ENCODE peak calls at places on chromosomes 7 and 10, in six cellular contexts. C is GM12878, O is K562, Q is HepG2, B is upper lobe of left lung, G is A549. R is an unnamed sample.

GRCh38 chr7:47336178-47337020 is 245.5 kb downstream of the TNS3 start:
- ATAC-seq in O (no peak), G (no peak), C (no peak), B (no peak), Q (no peak), R (peak)

GRCh38 chr7:141785711-141786552 is 4.1 kb upstream of the TAS2R5 start:
- ATAC-seq in O (peak), Q (peak), C (peak), G (peak), B (peak), R (no peak)

GRCh38 chr7:526474-527034 is 6.9 kb upstream of the PDGFA start:
- ATAC-seq in O (no peak), C (no peak), Q (no peak), B (peak), G (no peak), R (no peak)

GRCh38 chr7:45076946-45077345 is 11.8 kb downstream of the NACAD start:
- ATAC-seq in G (no peak), O (no peak), B (no peak), C (no peak), Q (no peak), R (no peak)

GRCh38 chr7:542935-543789 is 23.5 kb upstream of the PDGFA start:
- ATAC-seq in O (peak), Q (peak), B (peak), C (peak), G (peak), R (peak)

GRCh38 chr7:1475991-1476390 is 16.7 kb upstream of the MICALL2 start:
- ATAC-seq in Q (no peak), C (no peak), O (no peak), B (no peak), G (no peak), R (no peak)

GRCh38 chr7:127652333-127653248 is 597 bp downstream of the SND1 start:
- ATAC-seq in C (peak), O (peak), B (peak), G (peak), Q (peak), R (peak)

GRCh38 chr10:86785968-86786367 is 29.5 kb downstream of the BMPR1A start:
- ATAC-seq in B (no peak), Q (peak), G (no peak), O (no peak), C (no peak), R (no peak)

GRCh38 chr7:155256761-155257481 is 40.8 kb upstream of the INSIG1 start:
- ATAC-seq in B (no peak), C (peak), G (no peak), Q (no peak), O (no peak), R (no peak)

GRCh38 chr7:142788303-142789286 is 17.8 kb downstream of the PRSS2 start:
- ATAC-seq in Q (no peak), G (no peak), C (no peak), O (no peak), B (no peak), R (no peak)

GRCh38 chr10:124595143-124595883 is 133.7 kb downstream of the LHPP start:
- ATAC-seq in O (peak), C (no peak), B (no peak), G (no peak), Q (no peak), R (no peak)

GRCh38 chr7:152052772-152053171 is 27.3 kb downstream of the GALNT11 start:
- ATAC-seq in C (no peak), B (no peak), G (no peak), O (no peak), Q (no peak), R (no peak)

GRCh38 chr10:48609899-48610584 is 5.2 kb upstream of the ARHGAP22 start:
- ATAC-seq in C (peak), B (no peak), G (no peak), Q (no peak), O (no peak), R (no peak)

GRCh38 chr10:84352251-84352842 is 24.0 kb downstream of the CCSER2 start:
- ATAC-seq in O (peak), G (peak), C (peak), Q (peak), B (peak), R (no peak)

GRCh38 chr10:43100366-43100765 is 23.5 kb downstream of the RET start:
- ATAC-seq in O (no peak), Q (no peak), C (no peak), B (no peak), G (no peak), R (no peak)

GRCh38 chr10:63583909-63584747 is 62.9 kb downstream of the REEP3 start:
- ATAC-seq in O (peak), Q (no peak), B (no peak), G (no peak), C (no peak), R (no peak)

GRCh38 chr7:44264221-44264956 is 61.0 kb downstream of the CAMK2B start:
- ATAC-seq in C (no peak), G (peak), O (no peak), Q (no peak), B (no peak), R (no peak)

GRCh38 chr10:124239134-124239533 is 145.7 kb upstream of the CHST15 start:
- ATAC-seq in B (no peak), G (no peak), O (no peak), Q (no peak), C (no peak), R (no peak)

GRCh38 chr7:29946428-29947186 is 43.0 kb downstream of the SCRN1 start:
- ATAC-seq in C (peak), B (peak), O (peak), G (peak), Q (peak), R (no peak)

GRCh38 chr10:111481271-111482073 is 404.6 kb downstream of the ADRA2A start:
- ATAC-seq in Q (no peak), G (no peak), B (no peak), C (peak), O (no peak), R (no peak)

GRCh38 chr7:381211-382117 is 91.5 kb downstream of the FOXL3 start:
- ATAC-seq in C (no peak), B (no peak), O (no peak), G (no peak), Q (no peak), R (no peak)

GRCh38 chr7:80830584-80831319 is 88.1 kb downstream of the SEMA3C start:
- ATAC-seq in O (no peak), G (peak), B (peak), Q (no peak), C (no peak), R (peak)

GRCh38 chr7:123583821-123584220 is 17.8 kb upstream of the ASB15 start:
- ATAC-seq in Q (no peak), C (no peak), G (no peak), O (peak), B (no peak), R (no peak)

GRCh38 chr10:12807982-12808613 is 193.4 kb downstream of the CCDC3 start:
- ATAC-seq in O (no peak), Q (no peak), G (no peak), B (no peak), C (no peak), R (no peak)

GRCh38 chr7:155974186-155974897 is 162.1 kb upstream of the SHH start:
- ATAC-seq in C (no peak), Q (no peak), G (no peak), B (no peak), O (no peak), R (no peak)

GRCh38 chr7:8923164-8923806 is 489.9 kb downstream of the NXPH1 start:
- ATAC-seq in Q (no peak), C (no peak), B (no peak), O (no peak), G (no peak), R (no peak)

GRCh38 chr7:155458317-155459132 is 596 bp downstream of the EN2 start:
- ATAC-seq in O (no peak), C (no peak), Q (no peak), B (no peak), G (peak), R (no peak)

GRCh38 chr7:8724080-8724718 is 290.8 kb downstream of the NXPH1 start:
- ATAC-seq in B (no peak), G (peak), Q (peak), O (peak), C (peak), R (no peak)

GRCh38 chr10:112834661-112835060 is 115.4 kb upstream of the TCF7L2 start:
- ATAC-seq in Q (no peak), B (no peak), O (no peak), G (no peak), C (no peak), R (no peak)

GRCh38 chr10:71656220-71656619 is 63.4 kb downstream of the C10orf105 start:
- ATAC-seq in G (no peak), Q (no peak), B (no peak), C (no peak), O (no peak), R (no peak)

GRCh38 chr7:158587425-158588084 is at the start of gene PTPRN2:
- ATAC-seq in Q (peak), O (peak), G (peak), C (no peak), B (peak), R (peak)
- TF ChIP-seq EP300 in Q (no peak), O (no peak), G (no peak), C (no peak), B (no peak), R (no peak)

DNA sequence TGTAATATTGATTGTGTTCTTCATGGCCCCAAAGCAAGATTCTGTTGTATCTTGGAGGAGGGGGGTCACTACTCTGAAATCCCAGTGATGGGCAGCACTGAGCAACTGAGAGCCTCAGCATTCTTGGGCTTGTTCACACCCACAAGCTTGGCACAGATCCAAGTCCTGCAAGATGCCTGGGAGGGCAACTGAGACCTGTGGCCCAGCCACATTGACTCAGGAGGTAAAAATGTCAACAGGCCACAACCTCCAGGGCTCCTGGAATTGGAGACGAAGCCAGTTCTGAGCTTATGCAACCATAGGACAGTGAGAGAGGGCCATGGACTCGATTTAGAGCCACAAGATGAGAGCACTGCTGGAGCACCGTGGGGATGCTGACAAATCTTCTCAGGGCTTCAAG is 3.1 kb upstream of the DOCK1 start:
- ATAC-seq in B (no peak), G (peak), C (no peak), Q (no peak), O (no peak), R (no peak)
- TF ChIP-seq EP300 in B (no peak), G (no peak), C (no peak), Q (no peak), O (no peak), R (no peak)

GRCh38 chr10:101353692-101354583 is at the start of gene BTRC:
- ATAC-seq in Q (peak), O (peak), C (peak), G (peak), B (peak), R (peak)
- TF ChIP-seq EP300 in Q (no peak), O (no peak), C (peak), G (no peak), B (no peak), R (no peak)

DNA sequence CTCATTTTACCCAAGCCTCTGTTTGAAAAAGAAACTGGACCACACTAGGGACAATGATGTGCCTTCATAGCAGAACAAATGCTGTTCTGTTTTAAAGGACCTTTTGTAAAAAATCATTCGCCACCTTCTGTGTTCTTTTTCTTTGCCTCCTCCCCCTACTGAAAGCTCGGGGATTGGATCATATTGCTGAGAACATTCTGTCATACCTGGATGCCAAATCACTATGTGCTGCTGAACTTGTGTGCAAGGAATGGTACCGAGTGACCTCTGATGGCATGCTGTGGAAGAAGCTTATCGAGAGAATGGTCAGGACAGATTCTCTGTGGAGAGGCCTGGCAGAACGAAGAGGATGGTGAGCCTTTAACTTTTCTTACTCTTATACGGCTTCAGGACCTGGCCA is 62.2 kb downstream of the POLL start:
- ATAC-seq in B (no peak), O (no peak), C (no peak), Q (no peak), G (no peak), R (no peak)
- TF ChIP-seq EP300 in B (no peak), O (no peak), C (no peak), Q (no peak), G (no peak), R (no peak)

DNA sequence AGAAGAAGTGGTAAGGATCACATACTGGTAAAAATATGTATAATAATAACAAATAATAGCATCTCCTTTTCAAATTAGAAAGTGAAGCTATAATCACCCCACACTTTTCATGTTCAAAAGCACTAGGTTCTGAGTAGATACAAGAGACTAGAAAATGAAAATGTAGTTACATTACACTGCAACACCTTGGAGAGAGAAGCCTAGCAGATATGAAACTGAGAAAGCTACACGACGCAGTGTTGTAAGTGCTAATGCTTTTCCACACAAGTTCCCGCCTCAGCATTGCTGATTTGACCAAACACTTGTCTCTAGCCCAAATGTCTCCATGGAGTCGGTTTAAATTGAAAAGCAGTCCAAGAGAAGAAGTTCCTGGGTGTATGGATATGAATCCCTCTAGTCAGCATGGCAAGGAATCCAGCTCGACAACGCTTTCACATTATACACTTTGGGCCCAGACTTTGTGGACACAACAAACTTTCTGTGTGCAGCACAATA is 1.7 kb downstream of the PDE1C start:
- ATAC-seq in G (no peak), B (no peak), Q (no peak), O (no peak), C (peak), R (no peak)
- TF ChIP-seq EP300 in G (no peak), B (no peak), Q (no peak), O (no peak), C (no peak), R (no peak)

R was measured in gastroesophageal sphincter.